ENCODE peak calls at places on chromosomes 11 and 22, in eight cellular contexts. M, C, W, N, E, Z, A and Y are unnamed samples.

GRCh38 chr11:3132271-3132781 is 32.8 kb downstream of the OSBPL5 start:
- DNase-seq in C (no peak), E (no peak), W (no peak), M (no peak), N (no peak), Z (peak), A (no peak), Y (no peak)

GRCh38 chr11:57438345-57439280 is 11.7 kb upstream of the SLC43A3 start:
- DNase-seq in C (no peak), M (no peak), A (no peak), N (no peak), E (no peak), W (no peak), Z (no peak), Y (no peak)

GRCh38 chr11:72308226-72309073 is 64.5 kb upstream of the PHOX2A start:
- DNase-seq in W (no peak), C (peak), A (no peak), E (peak), N (peak), M (no peak), Z (no peak), Y (no peak)

GRCh38 chr11:73143126-73143838 is 1.2 kb upstream of the FCHSD2 start:
- DNase-seq in N (no peak), A (no peak), W (no peak), E (peak), Z (no peak), C (no peak), M (no peak), Y (peak)

GRCh38 chr22:38782402-38783094 is 11.4 kb downstream of the DNAL4 start:
- DNase-seq in M (no peak), Z (no peak), W (peak), N (no peak), E (peak), A (peak), C (no peak), Y (peak)

GRCh38 chr11:1361882-1362281 is 27.9 kb upstream of the BRSK2 start:
- DNase-seq in C (no peak), M (no peak), E (no peak), A (no peak), Z (no peak), W (no peak), N (no peak), Y (no peak)

GRCh38 chr11:14612624-14613023 is 31.0 kb upstream of the PDE3B start:
- DNase-seq in N (no peak), C (no peak), E (no peak), M (no peak), A (no peak), W (no peak), Z (no peak), Y (no peak)

GRCh38 chr11:95337175-95337957 is 106.4 kb upstream of the SESN3 start:
- DNase-seq in C (peak), W (peak), Z (no peak), N (no peak), A (peak), E (peak), M (no peak), Y (peak)

GRCh38 chr11:126647735-126648134 is 292.2 kb downstream of the ST3GAL4 start:
- DNase-seq in A (no peak), C (no peak), M (no peak), W (no peak), E (no peak), N (peak), Z (no peak), Y (peak)

GRCh38 chr11:46202149-46202548 is 75.3 kb upstream of the CREB3L1 start:
- DNase-seq in W (no peak), A (no peak), C (no peak), N (peak), E (no peak), Z (no peak), M (no peak), Y (peak)

GRCh38 chr22:31588970-31589675 is 72.9 kb downstream of the PISD start:
- DNase-seq in E (no peak), N (peak), C (no peak), A (no peak), M (no peak), W (no peak), Z (no peak), Y (no peak)

GRCh38 chr11:8251767-8252295 is 11.8 kb downstream of the LMO1 start:
- DNase-seq in M (no peak), N (no peak), Z (no peak), C (no peak), E (no peak), W (no peak), A (no peak), Y (no peak)

GRCh38 chr11:78535920-78536319 is 38.7 kb downstream of the NARS2 start:
- DNase-seq in W (no peak), C (no peak), N (no peak), Z (no peak), M (no peak), A (no peak), E (peak), Y (no peak)

GRCh38 chr22:45094081-45094720 is 69.5 kb upstream of the NUP50 start:
- DNase-seq in M (no peak), E (no peak), C (no peak), A (no peak), N (no peak), Z (no peak), W (no peak), Y (no peak)

GRCh38 chr11:69873166-69874077 is 54.2 kb upstream of the FGF3 start:
- DNase-seq in E (no peak), M (peak), C (no peak), A (no peak), N (no peak), Z (no peak), W (no peak), Y (no peak)

GRCh38 chr11:17020831-17021230 is 6.6 kb upstream of the PLEKHA7 start:
- DNase-seq in A (no peak), N (no peak), W (no peak), M (no peak), E (no peak), C (no peak), Z (no peak), Y (no peak)

GRCh38 chr11:8263109-8263768 is 439 bp downstream of the LMO1 start:
- DNase-seq in Z (no peak), M (peak), N (no peak), E (no peak), C (peak), A (peak), W (no peak), Y (peak)

GRCh38 chr11:69434341-69434960 is 47.0 kb upstream of the LINC01488 start:
- DNase-seq in N (no peak), M (no peak), E (no peak), Z (no peak), W (no peak), A (peak), C (no peak), Y (peak)

GRCh38 chr11:78961186-78961782 is 386.6 kb upstream of the NARS2 start:
- DNase-seq in M (no peak), N (peak), A (peak), W (no peak), E (peak), C (peak), Z (no peak), Y (peak)